ENCODE peak calls at places on chromosomes 2 and 18, in six cellular contexts. One of them, this sample, is unnamed.

GRCh38 chr2:222862068-222862914 is 1.5 kb downstream of the ACSL3 start:
- DNase-seq in HFF-Myc: no peak
- DNase-seq in progenitor cell of endocrine pancreas: no peak
- DNase-seq in cardiac muscle cell: peak; percentile 47
- DNase-seq in H9: no peak
- DNase-seq in WERI-Rb-1: peak; percentile 12
- DNase-seq in this sample: no peak

GRCh38 chr2:138948070-138948539 is 167.9 kb upstream of the NXPH2 start:
- DNase-seq in HFF-Myc: peak; percentile 10
- DNase-seq in progenitor cell of endocrine pancreas: no peak
- DNase-seq in cardiac muscle cell: no peak
- DNase-seq in H9: no peak
- DNase-seq in WERI-Rb-1: no peak
- DNase-seq in this sample: peak; percentile 10

GRCh38 chr2:239467281-239467955 is 66.6 kb upstream of the HDAC4 start:
- DNase-seq in HFF-Myc: no peak
- DNase-seq in progenitor cell of endocrine pancreas: no peak
- DNase-seq in cardiac muscle cell: no peak
- DNase-seq in H9: peak; percentile 7
- DNase-seq in WERI-Rb-1: no peak
- DNase-seq in this sample: no peak

GRCh38 chr2:173652731-173653426 is 298.2 kb downstream of the CDCA7 start:
- DNase-seq in HFF-Myc: peak; percentile 91
- DNase-seq in progenitor cell of endocrine pancreas: no peak
- DNase-seq in cardiac muscle cell: no peak
- DNase-seq in H9: no peak
- DNase-seq in WERI-Rb-1: no peak
- DNase-seq in this sample: peak; percentile 82

GRCh38 chr18:30485078-30485477 is 557.5 kb downstream of the DSC3 start:
- DNase-seq in HFF-Myc: no peak
- DNase-seq in progenitor cell of endocrine pancreas: no peak
- DNase-seq in cardiac muscle cell: no peak
- DNase-seq in H9: no peak
- DNase-seq in WERI-Rb-1: no peak
- DNase-seq in this sample: no peak

GRCh38 chr18:31044926-31045325 is 2.4 kb upstream of the DSC3 start:
- DNase-seq in HFF-Myc: no peak
- DNase-seq in progenitor cell of endocrine pancreas: no peak
- DNase-seq in cardiac muscle cell: no peak
- DNase-seq in H9: no peak
- DNase-seq in WERI-Rb-1: no peak
- DNase-seq in this sample: no peak

GRCh38 chr18:63975632-63976031 is 5.8 kb downstream of the SERPINB8 start:
- DNase-seq in HFF-Myc: no peak
- DNase-seq in progenitor cell of endocrine pancreas: no peak
- DNase-seq in cardiac muscle cell: no peak
- DNase-seq in H9: no peak
- DNase-seq in WERI-Rb-1: no peak
- DNase-seq in this sample: no peak

GRCh38 chr2:66126936-66127527 is 307.9 kb upstream of the MEIS1 start:
- DNase-seq in HFF-Myc: no peak
- DNase-seq in progenitor cell of endocrine pancreas: no peak
- DNase-seq in cardiac muscle cell: no peak
- DNase-seq in H9: no peak
- DNase-seq in WERI-Rb-1: no peak
- DNase-seq in this sample: no peak

GRCh38 chr2:172464340-172465129 is 37.1 kb downstream of the ITGA6 start:
- DNase-seq in HFF-Myc: no peak
- DNase-seq in progenitor cell of endocrine pancreas: no peak
- DNase-seq in cardiac muscle cell: no peak
- DNase-seq in H9: no peak
- DNase-seq in WERI-Rb-1: no peak
- DNase-seq in this sample: no peak

GRCh38 chr2:118755362-118755761 is 92.1 kb downstream of the EN1 start:
- DNase-seq in HFF-Myc: no peak
- DNase-seq in progenitor cell of endocrine pancreas: no peak
- DNase-seq in cardiac muscle cell: no peak
- DNase-seq in H9: no peak
- DNase-seq in WERI-Rb-1: no peak
- DNase-seq in this sample: no peak

GRCh38 chr18:1488394-1488793 is 583.7 kb downstream of the ADCYAP1 start:
- DNase-seq in HFF-Myc: no peak
- DNase-seq in progenitor cell of endocrine pancreas: no peak
- DNase-seq in cardiac muscle cell: no peak
- DNase-seq in H9: no peak
- DNase-seq in WERI-Rb-1: no peak
- DNase-seq in this sample: no peak

GRCh38 chr2:143705108-143705686 is 576.0 kb downstream of the ARHGAP15 start:
- DNase-seq in HFF-Myc: no peak
- DNase-seq in progenitor cell of endocrine pancreas: no peak
- DNase-seq in cardiac muscle cell: no peak
- DNase-seq in H9: no peak
- DNase-seq in WERI-Rb-1: no peak
- DNase-seq in this sample: no peak

GRCh38 chr2:177265386-177265690 is 811 bp upstream of the NFE2L2 start:
- DNase-seq in HFF-Myc: no peak
- DNase-seq in progenitor cell of endocrine pancreas: no peak
- DNase-seq in cardiac muscle cell: no peak
- DNase-seq in H9: no peak
- DNase-seq in WERI-Rb-1: no peak
- DNase-seq in this sample: no peak

GRCh38 chr2:31979966-31980365 is 30.8 kb downstream of the MEMO1 start:
- DNase-seq in HFF-Myc: no peak
- DNase-seq in progenitor cell of endocrine pancreas: no peak
- DNase-seq in cardiac muscle cell: no peak
- DNase-seq in H9: no peak
- DNase-seq in WERI-Rb-1: no peak
- DNase-seq in this sample: no peak

GRCh38 chr2:72048881-72049477 is 98.7 kb downstream of the CYP26B1 start:
- DNase-seq in HFF-Myc: no peak
- DNase-seq in progenitor cell of endocrine pancreas: no peak
- DNase-seq in cardiac muscle cell: no peak
- DNase-seq in H9: no peak
- DNase-seq in WERI-Rb-1: no peak
- DNase-seq in this sample: no peak

GRCh38 chr2:216989335-216990129 is 129.7 kb upstream of the TNP1 start:
- DNase-seq in HFF-Myc: no peak
- DNase-seq in progenitor cell of endocrine pancreas: no peak
- DNase-seq in cardiac muscle cell: no peak
- DNase-seq in H9: no peak
- DNase-seq in WERI-Rb-1: peak; percentile 11
- DNase-seq in this sample: no peak

GRCh38 chr2:71545572-71546274 is 92.4 kb downstream of the DYSF start:
- DNase-seq in HFF-Myc: peak; percentile 56
- DNase-seq in progenitor cell of endocrine pancreas: peak; percentile 50
- DNase-seq in cardiac muscle cell: peak; percentile 75
- DNase-seq in H9: peak; percentile 78
- DNase-seq in WERI-Rb-1: peak; percentile 81
- DNase-seq in this sample: peak; percentile 32

GRCh38 chr2:172195836-172196376 is 93.2 kb upstream of the DLX2 start:
- DNase-seq in HFF-Myc: no peak
- DNase-seq in progenitor cell of endocrine pancreas: no peak
- DNase-seq in cardiac muscle cell: no peak
- DNase-seq in H9: no peak
- DNase-seq in WERI-Rb-1: no peak
- DNase-seq in this sample: no peak

GRCh38 chr18:25251127-25251526 is 100.8 kb downstream of the ZNF521 start:
- DNase-seq in HFF-Myc: peak; percentile 20
- DNase-seq in progenitor cell of endocrine pancreas: no peak
- DNase-seq in cardiac muscle cell: no peak
- DNase-seq in H9: no peak
- DNase-seq in WERI-Rb-1: no peak
- DNase-seq in this sample: no peak

GRCh38 chr2:8573234-8573941 is 108.5 kb upstream of the ID2 start:
- DNase-seq in HFF-Myc: no peak
- DNase-seq in progenitor cell of endocrine pancreas: no peak
- DNase-seq in cardiac muscle cell: no peak
- DNase-seq in H9: peak; percentile 64
- DNase-seq in WERI-Rb-1: peak; percentile 90
- DNase-seq in this sample: no peak

GRCh38 chr18:69845588-69846506 is 101.8 kb downstream of the CD226 start:
- DNase-seq in HFF-Myc: no peak
- DNase-seq in progenitor cell of endocrine pancreas: no peak
- DNase-seq in cardiac muscle cell: peak; percentile 7
- DNase-seq in H9: no peak
- DNase-seq in WERI-Rb-1: no peak
- DNase-seq in this sample: no peak

GRCh38 chr2:38540580-38541290 is 62.0 kb downstream of the HNRNPLL start:
- DNase-seq in HFF-Myc: no peak
- DNase-seq in progenitor cell of endocrine pancreas: no peak
- DNase-seq in cardiac muscle cell: no peak
- DNase-seq in H9: no peak
- DNase-seq in WERI-Rb-1: no peak
- DNase-seq in this sample: no peak

GRCh38 chr2:207086136-207086535 is 79.6 kb downstream of the KLF7 start:
- DNase-seq in HFF-Myc: no peak
- DNase-seq in progenitor cell of endocrine pancreas: no peak
- DNase-seq in cardiac muscle cell: peak; percentile 72
- DNase-seq in H9: no peak
- DNase-seq in WERI-Rb-1: no peak
- DNase-seq in this sample: no peak

GRCh38 chr2:157929871-157930667 is 53.9 kb upstream of the ACVR1 start:
- DNase-seq in HFF-Myc: no peak
- DNase-seq in progenitor cell of endocrine pancreas: no peak
- DNase-seq in cardiac muscle cell: no peak
- DNase-seq in H9: no peak
- DNase-seq in WERI-Rb-1: no peak
- DNase-seq in this sample: no peak

GRCh38 chr2:45841752-45842407 is 190.4 kb downstream of the PRKCE start:
- DNase-seq in HFF-Myc: no peak
- DNase-seq in progenitor cell of endocrine pancreas: no peak
- DNase-seq in cardiac muscle cell: peak; percentile 13
- DNase-seq in H9: no peak
- DNase-seq in WERI-Rb-1: no peak
- DNase-seq in this sample: no peak

GRCh38 chr2:238285653-238286082 is 2.7 kb downstream of the PER2 start:
- DNase-seq in HFF-Myc: peak; percentile 93
- DNase-seq in progenitor cell of endocrine pancreas: no peak
- DNase-seq in cardiac muscle cell: no peak
- DNase-seq in H9: peak; percentile 48
- DNase-seq in WERI-Rb-1: no peak
- DNase-seq in this sample: peak; percentile 98

GRCh38 chr2:186101603-186102002 is 363.0 kb downstream of the FSIP2 start:
- DNase-seq in HFF-Myc: no peak
- DNase-seq in progenitor cell of endocrine pancreas: no peak
- DNase-seq in cardiac muscle cell: no peak
- DNase-seq in H9: no peak
- DNase-seq in WERI-Rb-1: no peak
- DNase-seq in this sample: no peak

GRCh38 chr18:9218052-9218451 is 81.5 kb downstream of the ANKRD12 start:
- DNase-seq in HFF-Myc: no peak
- DNase-seq in progenitor cell of endocrine pancreas: no peak
- DNase-seq in cardiac muscle cell: no peak
- DNase-seq in H9: no peak
- DNase-seq in WERI-Rb-1: no peak
- DNase-seq in this sample: no peak

GRCh38 chr2:121489284-121489683 is 41.4 kb upstream of the RNU4ATAC start:
- DNase-seq in HFF-Myc: no peak
- DNase-seq in progenitor cell of endocrine pancreas: no peak
- DNase-seq in cardiac muscle cell: no peak
- DNase-seq in H9: no peak
- DNase-seq in WERI-Rb-1: no peak
- DNase-seq in this sample: no peak

GRCh38 chr2:74553892-74554820 is at the start of the genes DOK1 and LOXL3:
- DNase-seq in HFF-Myc: no peak
- DNase-seq in progenitor cell of endocrine pancreas: peak; percentile 82
- DNase-seq in cardiac muscle cell: peak; percentile 92
- DNase-seq in H9: peak; percentile 93
- DNase-seq in WERI-Rb-1: peak; percentile 95
- DNase-seq in this sample: peak; percentile 85

GRCh38 chr2:11677146-11678055 is 7.4 kb upstream of the NTSR2 start:
- DNase-seq in HFF-Myc: no peak
- DNase-seq in progenitor cell of endocrine pancreas: no peak
- DNase-seq in cardiac muscle cell: peak; percentile 31
- DNase-seq in H9: peak; percentile 77
- DNase-seq in WERI-Rb-1: peak; percentile 8
- DNase-seq in this sample: no peak

GRCh38 chr2:100936972-100937542 is 65.0 kb upstream of the RPL31 start:
- DNase-seq in HFF-Myc: no peak
- DNase-seq in progenitor cell of endocrine pancreas: no peak
- DNase-seq in cardiac muscle cell: no peak
- DNase-seq in H9: no peak
- DNase-seq in WERI-Rb-1: no peak
- DNase-seq in this sample: no peak

GRCh38 chr18:55092166-55092565 is 132.9 kb upstream of the CCDC68 start:
- DNase-seq in HFF-Myc: no peak
- DNase-seq in progenitor cell of endocrine pancreas: no peak
- DNase-seq in cardiac muscle cell: no peak
- DNase-seq in H9: no peak
- DNase-seq in WERI-Rb-1: no peak
- DNase-seq in this sample: no peak
- TF ChIP-seq CTCF in HFF-Myc: no peak
- TF ChIP-seq CTCF in progenitor cell of endocrine pancreas: no peak
- TF ChIP-seq CTCF in cardiac muscle cell: no peak
- TF ChIP-seq CTCF in H9: no peak
- TF ChIP-seq CTCF in WERI-Rb-1: no peak
- TF ChIP-seq CTCF in this sample: no peak

DNA sequence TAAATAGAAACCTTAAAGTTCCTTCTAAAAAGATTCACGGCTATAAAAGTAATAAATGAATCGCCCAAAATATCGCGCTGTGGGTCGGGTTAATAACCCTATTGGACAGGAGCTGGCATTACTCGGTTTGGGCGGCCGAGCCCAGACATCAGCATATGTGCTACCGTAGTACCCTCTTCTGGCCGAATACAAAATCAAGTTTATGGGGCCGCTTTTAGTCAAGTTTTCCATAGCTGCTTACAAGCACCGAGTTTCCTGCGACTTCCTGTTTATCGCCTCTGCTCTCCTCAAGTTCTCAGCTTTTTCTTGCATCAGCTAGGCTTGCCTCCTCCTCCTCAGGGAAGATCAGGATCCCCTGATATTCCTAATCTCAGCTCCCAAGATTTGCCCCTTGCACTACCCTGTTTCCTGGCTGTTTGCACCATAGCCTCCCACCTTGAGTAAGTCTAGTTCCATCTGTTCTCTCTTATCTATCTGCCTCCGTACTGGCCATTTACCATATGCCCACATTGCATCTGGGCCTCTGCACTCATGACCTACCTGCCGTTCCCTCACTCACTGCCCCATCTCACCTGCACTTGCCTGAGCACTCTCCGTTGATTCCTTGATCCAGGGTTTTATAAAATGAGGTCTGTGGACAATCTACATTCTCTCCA is 56.1 kb downstream of the SLC35F5 start:
- DNase-seq in HFF-Myc: no peak
- DNase-seq in progenitor cell of endocrine pancreas: no peak
- DNase-seq in cardiac muscle cell: peak; percentile 20
- DNase-seq in H9: peak; percentile 35
- DNase-seq in WERI-Rb-1: peak; percentile 22
- DNase-seq in this sample: no peak
- TF ChIP-seq CTCF in HFF-Myc: no peak
- TF ChIP-seq CTCF in progenitor cell of endocrine pancreas: no peak
- TF ChIP-seq CTCF in cardiac muscle cell: no peak
- TF ChIP-seq CTCF in H9: no peak
- TF ChIP-seq CTCF in WERI-Rb-1: no peak
- TF ChIP-seq CTCF in this sample: no peak

GRCh38 chr18:59994357-59994756 is 94.6 kb downstream of the PMAIP1 start:
- DNase-seq in HFF-Myc: no peak
- DNase-seq in progenitor cell of endocrine pancreas: no peak
- DNase-seq in cardiac muscle cell: peak; percentile 11
- DNase-seq in H9: no peak
- DNase-seq in WERI-Rb-1: no peak
- DNase-seq in this sample: no peak
- TF ChIP-seq CTCF in HFF-Myc: no peak
- TF ChIP-seq CTCF in progenitor cell of endocrine pancreas: peak; percentile 31
- TF ChIP-seq CTCF in cardiac muscle cell: no peak
- TF ChIP-seq CTCF in H9: peak; percentile 61
- TF ChIP-seq CTCF in WERI-Rb-1: peak; percentile 33
- TF ChIP-seq CTCF in this sample: no peak

GRCh38 chr2:140085674-140086073 is 1305.5 kb upstream of the NXPH2 start:
- DNase-seq in HFF-Myc: no peak
- DNase-seq in progenitor cell of endocrine pancreas: no peak
- DNase-seq in cardiac muscle cell: no peak
- DNase-seq in H9: no peak
- DNase-seq in WERI-Rb-1: no peak
- DNase-seq in this sample: no peak
- TF ChIP-seq CTCF in HFF-Myc: no peak
- TF ChIP-seq CTCF in progenitor cell of endocrine pancreas: no peak
- TF ChIP-seq CTCF in cardiac muscle cell: peak; percentile 12
- TF ChIP-seq CTCF in H9: no peak
- TF ChIP-seq CTCF in WERI-Rb-1: no peak
- TF ChIP-seq CTCF in this sample: no peak